ENCODE peak calls at places on chromosomes 11 and 22, in ten cellular contexts. T is RCC 7860, Y is EL, B is T-cell, S is GM23248, U is NCI-H2171 treated with DMSO at 0.1 percent for 48 hours, F is iris pigment epithelial cell, E is mesothelial cell of epicardium, I is COLO829, Z is stromal cell of bone marrow. A is an unnamed sample.

GRCh38 chr11:86202013-86202336 is 42.6 kb upstream of the EED start:
- DNase-seq in E (no peak), Z (no peak), Y (no peak), S (no peak), I (no peak), B (no peak), U (no peak), F (no peak), T (no peak), A (no peak)

GRCh38 chr11:120515186-120515723 is 3.7 kb downstream of the GRIK4 start:
- DNase-seq in E (no peak), I (no peak), T (no peak), F (no peak), B (no peak), Y (no peak), Z (no peak), U (no peak), S (no peak), A (no peak)

GRCh38 chr11:119446434-119446833 is 23.5 kb upstream of the THY1 start:
- DNase-seq in Z (no peak), T (no peak), S (no peak), E (no peak), U (no peak), I (no peak), Y (no peak), F (no peak), B (no peak), A (no peak)

GRCh38 chr11:104934594-104934993 is 33.8 kb downstream of the CASP4 start:
- DNase-seq in F (no peak), S (no peak), T (no peak), Y (no peak), E (no peak), Z (no peak), B (no peak), U (no peak), I (no peak), A (no peak)

GRCh38 chr11:66976048-66976467 is 954 bp downstream of the C11orf86 start:
- DNase-seq in U (peak), Z (no peak), T (no peak), Y (no peak), S (no peak), I (no peak), B (no peak), F (no peak), E (peak), A (no peak)

GRCh38 chr11:130865091-130865771 is 51.0 kb downstream of the SNX19 start:
- DNase-seq in F (no peak), B (no peak), U (no peak), S (no peak), T (no peak), E (no peak), I (no peak), Z (no peak), Y (no peak), A (peak)

GRCh38 chr22:37331034-37331428 is 48.7 kb downstream of the CYTH4 start:
- DNase-seq in Z (no peak), S (peak), F (peak), E (no peak), Y (peak), I (no peak), U (peak), B (no peak), T (no peak), A (no peak)

GRCh38 chr11:116556483-116556882 is 216.3 kb downstream of the BUD13 start:
- DNase-seq in E (no peak), Z (no peak), Y (no peak), U (no peak), I (no peak), B (no peak), T (no peak), S (no peak), F (no peak), A (no peak)

GRCh38 chr11:115764172-115764571 is 260.0 kb upstream of the CADM1 start:
- DNase-seq in T (no peak), S (no peak), Z (no peak), I (no peak), Y (no peak), B (no peak), E (no peak), U (no peak), F (no peak), A (no peak)

GRCh38 chr11:65719887-65720236 is 736 bp downstream of the RNASEH2C start:
- DNase-seq in B (no peak), E (peak), U (no peak), T (no peak), Z (no peak), Y (peak), F (peak), S (peak), I (no peak), A (no peak)

GRCh38 chr11:111775024-111775710 is 9.0 kb upstream of the PPP2R1B start:
- DNase-seq in S (peak), T (no peak), I (no peak), Z (no peak), F (peak), E (no peak), Y (no peak), U (no peak), B (no peak), A (peak)

GRCh38 chr22:49136816-49137180 is 690.9 kb downstream of the BRD1 start:
- DNase-seq in S (no peak), F (no peak), T (no peak), E (no peak), U (no peak), Y (no peak), Z (no peak), B (no peak), I (no peak), A (no peak)

GRCh38 chr11:128503231-128503991 is 83.9 kb downstream of the ETS1 start:
- DNase-seq in E (no peak), T (peak), U (no peak), B (peak), Z (no peak), F (peak), S (peak), I (peak), Y (peak), A (no peak)

GRCh38 chr11:35107866-35108265 is 31.1 kb upstream of the CD44 start:
- DNase-seq in T (no peak), U (no peak), S (no peak), B (no peak), E (no peak), F (no peak), Z (no peak), Y (no peak), I (no peak), A (no peak)

GRCh38 chr11:111417766-111418435 is 38.8 kb upstream of the POU2AF1 start:
- DNase-seq in T (no peak), U (no peak), Z (peak), S (peak), I (no peak), E (no peak), Y (peak), B (no peak), F (peak), A (peak)

GRCh38 chr11:36311926-36312592 is 16.0 kb downstream of the PRR5L start:
- DNase-seq in S (peak), F (peak), U (peak), Y (peak), Z (no peak), I (no peak), E (no peak), B (no peak), T (peak), A (no peak)

GRCh38 chr11:17508306-17508705 is 31.7 kb upstream of the ABCC8 start:
- DNase-seq in Y (peak), F (no peak), S (peak), T (peak), U (no peak), B (no peak), E (no peak), Z (peak), I (peak), A (peak)

GRCh38 chr22:20249797-20250354 is 18.2 kb downstream of the RTN4R start:
- DNase-seq in E (no peak), B (no peak), U (no peak), Y (no peak), I (no peak), F (peak), Z (no peak), S (peak), T (no peak), A (no peak)

GRCh38 chr11:102457056-102457677 is 4.6 kb upstream of the TMEM123 start:
- DNase-seq in F (no peak), U (no peak), I (no peak), T (no peak), E (no peak), B (no peak), Y (no peak), Z (no peak), S (no peak), A (no peak)

GRCh38 chr11:1862588-1863351 is 9.9 kb downstream of the LSP1 start:
- DNase-seq in B (no peak), E (no peak), T (peak), Y (peak), U (no peak), Z (peak), I (no peak), S (peak), F (peak), A (no peak)

GRCh38 chr11:336666-337002 is 16.0 kb upstream of the IFITM3 start:
- DNase-seq in U (no peak), I (no peak), B (no peak), Z (no peak), T (no peak), F (no peak), S (no peak), Y (no peak), E (no peak), A (no peak)

GRCh38 chr22:21837184-21837979 is 30.1 kb downstream of the MAPK1 start:
- DNase-seq in Y (peak), F (peak), B (no peak), U (no peak), S (peak), I (peak), E (no peak), T (peak), Z (peak), A (no peak)

GRCh38 chr11:111978028-111978771 is 41.1 kb downstream of the DIXDC1 start:
- DNase-seq in S (peak), Y (peak), T (no peak), E (peak), U (no peak), I (peak), F (peak), B (no peak), Z (peak), A (peak)

GRCh38 chr11:109697140-109697843 is 275.3 kb downstream of the C11orf87 start:
- DNase-seq in Y (peak), U (peak), F (peak), I (no peak), S (peak), B (no peak), Z (peak), T (peak), E (no peak), A (no peak)

GRCh38 chr11:34145847-34146381 is 40.5 kb downstream of the NAT10 start:
- DNase-seq in T (no peak), S (no peak), I (no peak), Z (no peak), B (no peak), F (no peak), E (no peak), Y (no peak), U (no peak), A (no peak)

GRCh38 chr11:19836666-19837065 is 124.0 kb downstream of the NAV2 start:
- DNase-seq in U (no peak), Z (no peak), I (no peak), T (no peak), E (no peak), S (no peak), Y (no peak), B (no peak), F (no peak), A (no peak)

GRCh38 chr11:101299210-101299609 is 169.6 kb upstream of the PGR start:
- DNase-seq in Z (no peak), S (no peak), B (no peak), I (no peak), Y (no peak), F (no peak), U (no peak), T (no peak), E (no peak), A (no peak)

GRCh38 chr22:29457730-29458129 is 19.3 kb downstream of the RFPL1 start:
- DNase-seq in U (peak), T (peak), I (peak), S (peak), Z (no peak), E (no peak), Y (peak), F (peak), B (no peak), A (no peak)

A was measured in tibial artery.